ENCODE peak calls at places on chromosomes 3 and 15, in four cellular contexts. R, S, M and H are unnamed samples.

GRCh38 chr3:156675744-156676466 is 1.5 kb downstream of the TIPARP start:
- DNase-seq in R (peak), S (peak), M (no peak), H (peak)

GRCh38 chr3:62414786-62415185 is 41.4 kb upstream of the FEZF2 start:
- DNase-seq in R (no peak), S (no peak), M (peak), H (no peak)

GRCh38 chr15:36643551-36643950 is 64.1 kb downstream of the CDIN1 start:
- DNase-seq in R (no peak), S (no peak), M (no peak), H (no peak)

GRCh38 chr3:182609575-182610156 is 183.6 kb upstream of the ATP11B start:
- DNase-seq in R (peak), S (peak), M (no peak), H (no peak)

GRCh38 chr3:31263897-31264296 is 268.8 kb upstream of the STT3B start:
- DNase-seq in R (no peak), S (no peak), M (no peak), H (no peak)

GRCh38 chr3:12325594-12326295 is 36.9 kb downstream of the PPARG start:
- DNase-seq in R (no peak), S (no peak), M (no peak), H (peak)

GRCh38 chr3:108322352-108322751 is 26.0 kb downstream of the HHLA2 start:
- DNase-seq in R (no peak), S (no peak), M (no peak), H (peak)

GRCh38 chr15:44222478-44222877 is 27.4 kb upstream of the FRMD5 start:
- DNase-seq in R (no peak), S (no peak), M (no peak), H (no peak)

GRCh38 chr15:89937365-89938355 is 24.9 kb upstream of the ARPIN start:
- DNase-seq in R (no peak), S (no peak), M (no peak), H (peak)

GRCh38 chr3:127431066-127431465 is 143.2 kb upstream of the PRR20G start:
- DNase-seq in R (peak), S (peak), M (no peak), H (no peak)

GRCh38 chr3:123739754-123740153 is 144.4 kb downstream of the MYLK start:
- DNase-seq in R (no peak), S (no peak), M (no peak), H (no peak)

GRCh38 chr3:52039846-52040245 is 16.5 kb downstream of the DUSP7 start:
- DNase-seq in R (peak), S (no peak), M (no peak), H (no peak)

GRCh38 chr15:27956285-27956684 is 142.8 kb downstream of the OCA2 start:
- DNase-seq in R (peak), S (no peak), M (no peak), H (peak)

GRCh38 chr15:59364238-59364637 is 8.4 kb downstream of the MYO1E start:
- DNase-seq in R (no peak), S (no peak), M (no peak), H (peak)

GRCh38 chr3:43288366-43288765 is 2.0 kb downstream of the SNRK start:
- DNase-seq in R (no peak), S (no peak), M (no peak), H (peak)

GRCh38 chr3:159866201-159866746 is 122.4 kb upstream of the IL12A start:
- DNase-seq in R (no peak), S (no peak), M (no peak), H (no peak)

GRCh38 chr3:37787027-37787868 is 74.4 kb upstream of the CTDSPL start:
- DNase-seq in R (no peak), S (no peak), M (no peak), H (no peak)

GRCh38 chr3:144197116-144197515 is 225.5 kb downstream of the DIPK2A start:
- DNase-seq in R (no peak), S (no peak), M (no peak), H (no peak)

GRCh38 chr15:98286831-98287230 is 326.3 kb downstream of the ARRDC4 start:
- DNase-seq in R (no peak), S (no peak), M (no peak), H (no peak)

GRCh38 chr15:88543065-88543776 is 3.3 kb downstream of the DET1 start:
- DNase-seq in R (no peak), S (no peak), M (no peak), H (no peak)

GRCh38 chr3:352599-352998 is 156.0 kb downstream of the CHL1 start:
- DNase-seq in R (no peak), S (no peak), M (no peak), H (no peak)

GRCh38 chr3:151581046-151581445 is 120.2 kb upstream of the IGSF10 start:
- DNase-seq in R (no peak), S (no peak), M (no peak), H (no peak)

GRCh38 chr15:36029606-36030005 is 483.6 kb upstream of the DPH6 start:
- DNase-seq in R (no peak), S (no peak), M (no peak), H (no peak)

GRCh38 chr3:170076715-170077238 is 39.0 kb downstream of the GPR160 start:
- DNase-seq in R (no peak), S (no peak), M (no peak), H (peak)

GRCh38 chr3:143957447-143957846 is 14.2 kb upstream of the DIPK2A start:
- DNase-seq in R (no peak), S (no peak), M (no peak), H (no peak)

GRCh38 chr15:100661161-100661560 is 58.8 kb downstream of the ASB7 start:
- DNase-seq in R (no peak), S (no peak), M (no peak), H (no peak)

GRCh38 chr15:83605595-83605994 is 48.3 kb upstream of the ADAMTSL3 start:
- DNase-seq in R (peak), S (no peak), M (no peak), H (no peak)

GRCh38 chr3:34285465-34286188 is 487.2 kb downstream of the PDCD6IP start:
- DNase-seq in R (no peak), S (peak), M (no peak), H (no peak)

GRCh38 chr15:65887565-65887964 is 18.3 kb downstream of the RAB11A start:
- DNase-seq in R (no peak), S (no peak), M (no peak), H (no peak)

GRCh38 chr3:176426371-176426770 is 770.9 kb downstream of the TBL1XR1 start:
- DNase-seq in R (no peak), S (no peak), M (no peak), H (no peak)

GRCh38 chr3:186664119-186664495 is 1.7 kb upstream of the HRG start:
- DNase-seq in R (no peak), S (no peak), M (no peak), H (no peak)